ENCODE peak calls at places on chromosomes 12 and 14, in four cellular contexts. One of them, this sample, is unnamed.
A peak's percentile ranks its signal among the peaks of the same experiment; 100 is the strongest.

GRCh38 chr14:94098359-94098758 is 12.2 kb upstream of the IFI27 start:
- DNase-seq in effector memory CD4-positive, alpha-beta T cell: no peak
- DNase-seq in mesenchymal stem cell: no peak
- DNase-seq in Peyer's patch: no peak
- DNase-seq in this sample: no peak

GRCh38 chr14:92215579-92215978 is 93.8 kb downstream of the CPSF2 start:
- DNase-seq in Peyer's patch: no peak
- DNase-seq in effector memory CD4-positive, alpha-beta T cell: no peak
- DNase-seq in mesenchymal stem cell: no peak
- DNase-seq in this sample: no peak

GRCh38 chr14:101480747-101481530 is 80.4 kb upstream of the DIO3 start:
- DNase-seq in effector memory CD4-positive, alpha-beta T cell: no peak
- DNase-seq in mesenchymal stem cell: no peak
- DNase-seq in Peyer's patch: peak; percentile 42
- DNase-seq in this sample: peak; percentile 31

GRCh38 chr12:121009744-121010143 is 6.5 kb downstream of the C12orf43 start:
- DNase-seq in Peyer's patch: no peak
- DNase-seq in effector memory CD4-positive, alpha-beta T cell: no peak
- DNase-seq in mesenchymal stem cell: peak; percentile 51
- DNase-seq in this sample: no peak

GRCh38 chr12:69112616-69113015 is 126.8 kb upstream of the CPSF6 start:
- DNase-seq in effector memory CD4-positive, alpha-beta T cell: no peak
- DNase-seq in Peyer's patch: no peak
- DNase-seq in mesenchymal stem cell: no peak
- DNase-seq in this sample: no peak

GRCh38 chr12:12442548-12443071 is 85.7 kb downstream of the BORCS5 start:
- DNase-seq in effector memory CD4-positive, alpha-beta T cell: no peak
- DNase-seq in mesenchymal stem cell: peak; percentile 83
- DNase-seq in Peyer's patch: no peak
- DNase-seq in this sample: no peak

GRCh38 chr12:107356266-107356936 is 263.1 kb upstream of the CRY1 start:
- DNase-seq in Peyer's patch: no peak
- DNase-seq in effector memory CD4-positive, alpha-beta T cell: no peak
- DNase-seq in mesenchymal stem cell: peak; percentile 29
- DNase-seq in this sample: no peak

GRCh38 chr12:27534765-27535161 is 10.8 kb downstream of the PPFIBP1 start:
- DNase-seq in mesenchymal stem cell: no peak
- DNase-seq in effector memory CD4-positive, alpha-beta T cell: no peak
- DNase-seq in Peyer's patch: no peak
- DNase-seq in this sample: no peak

GRCh38 chr12:64180951-64181350 is 41.1 kb downstream of the KICS2 start:
- DNase-seq in effector memory CD4-positive, alpha-beta T cell: no peak
- DNase-seq in mesenchymal stem cell: peak; percentile 73
- DNase-seq in Peyer's patch: no peak
- DNase-seq in this sample: no peak

GRCh38 chr12:116651089-116651488 is 86.8 kb downstream of the SPRING1 start:
- DNase-seq in Peyer's patch: no peak
- DNase-seq in mesenchymal stem cell: no peak
- DNase-seq in effector memory CD4-positive, alpha-beta T cell: no peak
- DNase-seq in this sample: no peak

GRCh38 chr12:45781080-45781479 is 51.6 kb downstream of the ARID2 start:
- DNase-seq in Peyer's patch: no peak
- DNase-seq in mesenchymal stem cell: no peak
- DNase-seq in effector memory CD4-positive, alpha-beta T cell: no peak
- DNase-seq in this sample: no peak

GRCh38 chr12:29792132-29792531 is 8.4 kb upstream of the TMTC1 start:
- DNase-seq in mesenchymal stem cell: no peak
- DNase-seq in Peyer's patch: no peak
- DNase-seq in effector memory CD4-positive, alpha-beta T cell: no peak
- DNase-seq in this sample: no peak

GRCh38 chr14:24436355-24437019 is 6.1 kb downstream of the SDR39U1 start:
- DNase-seq in Peyer's patch: no peak
- DNase-seq in effector memory CD4-positive, alpha-beta T cell: no peak
- DNase-seq in mesenchymal stem cell: peak; percentile 80
- DNase-seq in this sample: no peak

GRCh38 chr12:89575405-89575804 is 49.6 kb upstream of the POC1B start:
- DNase-seq in mesenchymal stem cell: peak; percentile 20
- DNase-seq in Peyer's patch: no peak
- DNase-seq in effector memory CD4-positive, alpha-beta T cell: no peak
- DNase-seq in this sample: no peak

GRCh38 chr14:59754256-59754655 is 116.3 kb downstream of the RTN1 start:
- DNase-seq in mesenchymal stem cell: no peak
- DNase-seq in Peyer's patch: no peak
- DNase-seq in effector memory CD4-positive, alpha-beta T cell: no peak
- DNase-seq in this sample: no peak

GRCh38 chr14:105313381-105314286 is 914 bp upstream of the PACS2 start:
- DNase-seq in mesenchymal stem cell: peak; percentile 11
- DNase-seq in effector memory CD4-positive, alpha-beta T cell: no peak
- DNase-seq in Peyer's patch: peak; percentile 45
- DNase-seq in this sample: no peak

GRCh38 chr12:108665608-108666202 is 32.0 kb upstream of the SELPLG start:
- DNase-seq in Peyer's patch: no peak
- DNase-seq in mesenchymal stem cell: no peak
- DNase-seq in effector memory CD4-positive, alpha-beta T cell: no peak
- DNase-seq in this sample: no peak

GRCh38 chr12:56206373-56207166 is 15.2 kb downstream of the RNF41 start:
- DNase-seq in mesenchymal stem cell: peak; percentile 68
- DNase-seq in Peyer's patch: peak; percentile 67
- DNase-seq in effector memory CD4-positive, alpha-beta T cell: no peak
- DNase-seq in this sample: peak; percentile 44

GRCh38 chr12:69783365-69783764 is 41.7 kb upstream of the MYRFL start:
- DNase-seq in Peyer's patch: no peak
- DNase-seq in effector memory CD4-positive, alpha-beta T cell: no peak
- DNase-seq in mesenchymal stem cell: no peak
- DNase-seq in this sample: no peak

GRCh38 chr12:116123511-116124258 is 153.8 kb downstream of the MED13L start:
- DNase-seq in mesenchymal stem cell: peak; percentile 78
- DNase-seq in effector memory CD4-positive, alpha-beta T cell: no peak
- DNase-seq in Peyer's patch: no peak
- DNase-seq in this sample: no peak

GRCh38 chr14:57189070-57189469 is 79.6 kb downstream of the EXOC5 start:
- DNase-seq in effector memory CD4-positive, alpha-beta T cell: no peak
- DNase-seq in Peyer's patch: no peak
- DNase-seq in mesenchymal stem cell: no peak
- DNase-seq in this sample: no peak

GRCh38 chr14:75286313-75286712 is 7.7 kb downstream of the FOS start:
- DNase-seq in effector memory CD4-positive, alpha-beta T cell: no peak
- DNase-seq in Peyer's patch: no peak
- DNase-seq in mesenchymal stem cell: peak; percentile 58
- DNase-seq in this sample: no peak

GRCh38 chr12:74481078-74481477 is 56.6 kb upstream of the ATXN7L3B start:
- DNase-seq in mesenchymal stem cell: no peak
- DNase-seq in Peyer's patch: no peak
- DNase-seq in effector memory CD4-positive, alpha-beta T cell: no peak
- DNase-seq in this sample: no peak

GRCh38 chr12:119802472-119802871 is 74.6 kb downstream of the CIT start:
- DNase-seq in mesenchymal stem cell: peak; percentile 23
- DNase-seq in effector memory CD4-positive, alpha-beta T cell: no peak
- DNase-seq in Peyer's patch: no peak
- DNase-seq in this sample: no peak

GRCh38 chr12:80053048-80053790 is 46.1 kb upstream of the OTOGL start:
- DNase-seq in Peyer's patch: no peak
- DNase-seq in mesenchymal stem cell: peak; percentile 24
- DNase-seq in effector memory CD4-positive, alpha-beta T cell: no peak
- DNase-seq in this sample: no peak

GRCh38 chr14:95315579-95315978 is 4.1 kb downstream of the CLMN start:
- DNase-seq in effector memory CD4-positive, alpha-beta T cell: no peak
- DNase-seq in Peyer's patch: no peak
- DNase-seq in mesenchymal stem cell: no peak
- DNase-seq in this sample: no peak

GRCh38 chr14:77314539-77314938 is 6.1 kb downstream of the POMT2 start:
- DNase-seq in Peyer's patch: no peak
- DNase-seq in effector memory CD4-positive, alpha-beta T cell: no peak
- DNase-seq in mesenchymal stem cell: no peak
- DNase-seq in this sample: no peak

GRCh38 chr12:16467304-16467703 is 119.9 kb downstream of the MGST1 start:
- DNase-seq in effector memory CD4-positive, alpha-beta T cell: no peak
- DNase-seq in mesenchymal stem cell: no peak
- DNase-seq in Peyer's patch: no peak
- DNase-seq in this sample: no peak

DNA sequence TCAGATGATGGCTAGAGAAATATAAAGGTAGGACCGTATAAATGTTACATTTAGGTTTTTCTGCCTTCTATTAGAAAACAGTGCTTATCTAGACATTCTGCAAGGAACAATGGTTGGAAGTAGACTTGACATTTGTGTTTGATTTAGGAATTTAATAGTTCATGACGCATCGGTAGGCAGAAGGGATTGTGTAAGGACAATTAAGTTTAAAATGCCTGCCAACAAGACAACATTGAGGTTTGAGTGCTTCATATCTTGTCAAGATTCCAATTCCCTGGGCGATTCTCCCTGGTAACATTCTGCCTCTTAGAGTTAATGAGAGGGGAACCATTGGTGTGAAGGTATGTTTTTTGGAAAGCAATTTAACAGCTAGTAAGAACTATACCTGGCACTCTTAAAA is 186.8 kb upstream of the RBM19 start:
- DNase-seq in effector memory CD4-positive, alpha-beta T cell: no peak
- DNase-seq in mesenchymal stem cell: no peak
- DNase-seq in Peyer's patch: no peak
- DNase-seq in this sample: no peak
- H3K4me3 ChIP-seq in effector memory CD4-positive, alpha-beta T cell: no peak overlapping the region
- H3K4me3 ChIP-seq in mesenchymal stem cell: no peak overlapping the region
- H3K4me3 ChIP-seq in Peyer's patch: no peak overlapping the region
- H3K4me3 ChIP-seq in this sample: no peak overlapping the region

GRCh38 chr14:64993263-64993662 is 6.6 kb downstream of the FNTB start:
- DNase-seq in effector memory CD4-positive, alpha-beta T cell: no peak
- DNase-seq in Peyer's patch: no peak
- DNase-seq in mesenchymal stem cell: peak; percentile 28
- DNase-seq in this sample: no peak

GRCh38 chr14:64994540-64994939 is 7.8 kb downstream of the FNTB start:
- DNase-seq in effector memory CD4-positive, alpha-beta T cell: no peak
- DNase-seq in Peyer's patch: no peak
- DNase-seq in mesenchymal stem cell: no peak
- DNase-seq in this sample: no peak

GRCh38 chr14:64990291-64990690 is 3.6 kb downstream of the FNTB start:
- DNase-seq in mesenchymal stem cell: no peak
- DNase-seq in Peyer's patch: no peak
- DNase-seq in effector memory CD4-positive, alpha-beta T cell: no peak
- DNase-seq in this sample: no peak

GRCh38 chr14:64990939-64991338 is 4.2 kb downstream of the FNTB start:
- DNase-seq in mesenchymal stem cell: no peak
- DNase-seq in effector memory CD4-positive, alpha-beta T cell: no peak
- DNase-seq in Peyer's patch: no peak
- DNase-seq in this sample: no peak

DNA sequence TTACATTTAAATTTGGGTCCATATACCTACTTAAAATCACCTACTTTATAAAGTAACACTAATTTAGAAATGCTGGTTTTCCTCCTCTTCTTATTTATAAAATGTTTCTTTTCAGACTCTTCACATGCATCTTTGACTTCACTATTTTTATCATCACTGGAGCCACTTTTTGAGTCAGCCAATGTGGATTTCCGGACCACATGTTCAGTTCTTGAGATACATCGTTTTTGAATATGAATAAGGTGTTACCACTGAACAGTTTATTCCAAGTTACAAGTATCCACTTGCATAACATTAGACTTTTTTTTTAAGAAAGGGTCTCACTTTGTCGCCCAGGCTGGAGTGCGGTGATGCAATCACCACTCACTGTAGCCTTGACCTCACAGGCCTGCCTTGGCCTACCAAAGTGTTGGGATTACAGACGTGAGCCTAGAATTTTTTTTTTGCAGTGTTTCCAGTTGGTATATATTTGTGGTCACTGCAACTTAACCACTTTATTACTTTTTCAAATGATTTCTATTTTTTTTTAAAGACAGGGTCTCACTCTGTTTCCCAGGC is 5.7 kb downstream of the FNTB start:
- DNase-seq in effector memory CD4-positive, alpha-beta T cell: no peak
- DNase-seq in Peyer's patch: no peak
- DNase-seq in mesenchymal stem cell: no peak
- DNase-seq in this sample: no peak
- H3K4me1 ChIP-seq in effector memory CD4-positive, alpha-beta T cell: peaks cover 21% of the 10 kb centered on the region
- H3K4me1 ChIP-seq in Peyer's patch: no peaks in the 10 kb centered on the region
- H3K4me1 ChIP-seq in mesenchymal stem cell: no peaks in the 10 kb centered on the region
- H3K4me1 ChIP-seq in this sample: peaks cover 33% of the 10 kb centered on the region

GRCh38 chr14:67232631-67233030 is 8.6 kb upstream of the PALS1 start:
- DNase-seq in Peyer's patch: no peak
- DNase-seq in mesenchymal stem cell: no peak
- DNase-seq in effector memory CD4-positive, alpha-beta T cell: no peak
- DNase-seq in this sample: no peak

GRCh38 chr14:67232066-67232465 is 9.2 kb upstream of the PALS1 start:
- DNase-seq in effector memory CD4-positive, alpha-beta T cell: no peak
- DNase-seq in mesenchymal stem cell: peak; percentile 21
- DNase-seq in Peyer's patch: no peak
- DNase-seq in this sample: no peak

DNA sequence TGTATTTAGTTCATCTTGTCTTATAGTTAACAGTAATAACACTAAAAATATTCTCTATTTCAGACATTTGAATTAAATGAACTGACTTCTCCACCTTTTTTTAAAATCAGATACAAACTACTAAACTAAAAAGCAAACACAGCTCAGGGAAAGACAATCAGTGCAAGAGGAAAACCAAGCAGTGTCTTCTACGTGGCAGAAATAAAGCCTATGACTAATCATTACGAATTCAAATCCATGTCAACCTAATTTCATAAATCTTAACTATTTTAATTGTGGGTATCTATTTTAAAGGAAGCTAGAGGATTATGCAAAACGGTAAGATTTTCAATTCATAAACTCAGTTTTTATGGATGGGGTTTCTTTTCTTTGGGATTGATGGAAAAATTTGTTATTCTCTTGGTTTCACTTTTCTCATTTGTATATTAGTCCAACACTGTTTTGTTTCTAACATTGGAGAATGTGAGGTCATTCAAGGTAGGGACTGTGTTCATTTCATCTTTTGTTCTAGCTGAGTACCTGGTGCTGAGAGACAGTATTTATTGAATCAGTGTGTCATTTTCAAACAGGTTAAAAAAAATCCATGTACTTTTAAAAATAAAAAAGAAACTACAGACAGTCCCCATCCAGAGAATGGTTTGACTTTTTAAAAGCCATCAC is 12.8 kb upstream of the PALS1 start:
- DNase-seq in effector memory CD4-positive, alpha-beta T cell: no peak
- DNase-seq in mesenchymal stem cell: no peak
- DNase-seq in Peyer's patch: no peak
- DNase-seq in this sample: no peak
- H3K27ac ChIP-seq in effector memory CD4-positive, alpha-beta T cell: no peak overlapping the region
- H3K27ac ChIP-seq in mesenchymal stem cell: no peak overlapping the region
- H3K27ac ChIP-seq in Peyer's patch: no peak overlapping the region
- H3K27ac ChIP-seq in this sample: no peak overlapping the region

GRCh38 chr12:77151030-77151429 is 85.7 kb upstream of the E2F7 start:
- DNase-seq in effector memory CD4-positive, alpha-beta T cell: no peak
- DNase-seq in mesenchymal stem cell: no peak
- DNase-seq in Peyer's patch: no peak
- DNase-seq in this sample: no peak

GRCh38 chr12:77152623-77153193 is 87.3 kb upstream of the E2F7 start:
- DNase-seq in mesenchymal stem cell: peak; percentile 32
- DNase-seq in Peyer's patch: no peak
- DNase-seq in effector memory CD4-positive, alpha-beta T cell: no peak
- DNase-seq in this sample: no peak

DNA sequence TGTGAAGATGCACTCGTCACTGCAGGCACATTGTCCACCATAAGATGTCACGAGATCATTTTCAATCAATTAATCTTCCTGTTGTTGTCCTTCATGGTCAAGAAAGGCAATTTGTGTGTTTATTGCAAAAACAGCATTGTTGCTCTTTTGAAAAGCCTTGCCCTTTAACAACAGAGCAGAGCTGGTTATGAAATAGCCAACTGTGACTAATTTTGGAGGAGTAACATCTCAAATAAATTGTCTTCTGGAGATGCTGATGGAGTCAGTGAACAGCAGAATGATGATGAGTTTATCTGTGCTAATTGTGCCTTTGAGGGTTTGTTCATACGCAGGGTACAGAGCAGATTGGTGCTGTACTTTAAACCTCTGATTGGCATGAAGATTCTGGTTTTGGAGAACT is 88.3 kb upstream of the E2F7 start:
- DNase-seq in Peyer's patch: no peak
- DNase-seq in effector memory CD4-positive, alpha-beta T cell: no peak
- DNase-seq in mesenchymal stem cell: no peak
- DNase-seq in this sample: no peak
- H3K4me3 ChIP-seq in Peyer's patch: no peak overlapping the region
- H3K4me3 ChIP-seq in effector memory CD4-positive, alpha-beta T cell: no peak overlapping the region
- H3K4me3 ChIP-seq in mesenchymal stem cell: no peak overlapping the region
- H3K4me3 ChIP-seq in this sample: no peak overlapping the region